ENCODE peak calls at places on chromosomes 6 and 20, in five cellular contexts. O, G, K, S and W are unnamed samples.

GRCh38 chr6:136959471-136959891 is 37.4 kb downstream of the SLC35D3 start:
- DNase-seq in G (no peak), K (no peak), O (no peak), S (no peak), W (peak; percentile 56)

GRCh38 chr6:157908369-157909281 is 73.0 kb upstream of the SYNJ2 start:
- DNase-seq in K (no peak), G (no peak), O (no peak), S (no peak), W (no peak)

GRCh38 chr6:152463183-152463582 is 174.0 kb downstream of the SYNE1 start:
- DNase-seq in G (no peak), S (no peak), O (no peak), K (no peak), W (no peak)

GRCh38 chr6:4313044-4313686 is 177.8 kb upstream of the ECI2 start:
- DNase-seq in K (no peak), S (peak; percentile 95), G (no peak), O (no peak), W (no peak)

GRCh38 chr6:3291987-3292386 is 33.2 kb downstream of the PSMG4 start:
- DNase-seq in S (no peak), K (no peak), G (no peak), O (no peak), W (no peak)

GRCh38 chr20:57388953-57389694 is 2.1 kb upstream of the RBM38 start:
- DNase-seq in O (peak; percentile 64), K (peak; percentile 76), S (peak; percentile 58), G (peak; percentile 88), W (peak; percentile 97)

GRCh38 chr20:46739441-46740213 is 30.2 kb downstream of the SLC2A10 start:
- DNase-seq in K (no peak), S (peak; percentile 70), O (no peak), G (no peak), W (no peak)

GRCh38 chr6:129364767-129365166 is 345.2 kb downstream of the ARHGAP18 start:
- DNase-seq in S (no peak), O (no peak), G (no peak), K (no peak), W (no peak)

GRCh38 chr6:167306401-167306998 is 15.4 kb downstream of the UNC93A start:
- DNase-seq in S (no peak), O (no peak), K (no peak), G (no peak), W (no peak)

GRCh38 chr20:18048191-18048590 is 9.5 kb downstream of the OVOL2 start:
- DNase-seq in S (no peak), G (no peak), K (no peak), O (no peak), W (no peak)

GRCh38 chr6:157187182-157188093 is 135.9 kb downstream of the TMEM242 start:
- DNase-seq in K (no peak), S (no peak), O (no peak), G (no peak), W (no peak)

GRCh38 chr20:17944854-17945474 is 23.6 kb downstream of the SNX5 start:
- DNase-seq in S (no peak), K (no peak), O (no peak), G (no peak), W (no peak)

GRCh38 chr6:98845201-98846020 is 11.0 kb downstream of the POU3F2 start:
- DNase-seq in G (peak; percentile 79), K (peak; percentile 66), S (peak; percentile 58), O (peak; percentile 91), W (peak; percentile 83)

GRCh38 chr6:116012471-116012949 is 48.2 kb downstream of the FRK start:
- DNase-seq in S (no peak), G (no peak), O (no peak), K (no peak), W (no peak)

GRCh38 chr6:11367638-11368199 is 135.3 kb upstream of the NEDD9 start:
- DNase-seq in K (no peak), S (no peak), O (no peak), G (no peak), W (no peak)

GRCh38 chr6:28224131-28225055 is 682 bp upstream of the ZSCAN9 start:
- DNase-seq in S (no peak), O (no peak), K (no peak), G (no peak), W (no peak)

GRCh38 chr6:122207794-122208193 is 191.7 kb upstream of the HSF2 start:
- DNase-seq in O (no peak), G (no peak), S (no peak), K (no peak), W (no peak)

GRCh38 chr6:146578054-146578453 is 20.7 kb upstream of the ADGB start:
- DNase-seq in S (peak; percentile 85), G (no peak), O (no peak), K (no peak), W (no peak)

GRCh38 chr6:87724994-87725811 is 23.2 kb upstream of the AKIRIN2 start:
- DNase-seq in G (no peak), O (no peak), S (no peak), K (no peak), W (no peak)

GRCh38 chr6:21886601-21887091 is 293.1 kb downstream of the SOX4 start:
- DNase-seq in S (no peak), K (no peak), G (no peak), O (no peak), W (no peak)

GRCh38 chr20:40690836-40691565 is 2.0 kb upstream of the MAFB start:
- DNase-seq in K (no peak), S (no peak), G (no peak), O (no peak), W (no peak)

GRCh38 chr20:63124092-63124781 is 91.7 kb downstream of the YTHDF1 start:
- DNase-seq in O (peak; percentile 29), S (no peak), G (peak; percentile 22), K (no peak), W (peak; percentile 54)

GRCh38 chr6:82410151-82410621 is 46.6 kb downstream of the TPBG start:
- DNase-seq in S (no peak), K (no peak), G (no peak), O (no peak), W (no peak)

GRCh38 chr6:143950874-143951273 is 57.2 kb downstream of the PLAGL1 start:
- DNase-seq in O (no peak), G (no peak), S (no peak), K (no peak), W (no peak)

GRCh38 chr6:113649276-113649675 is 207.9 kb upstream of the MARCKS start:
- DNase-seq in S (peak; percentile 93), K (no peak), O (no peak), G (no peak), W (peak; percentile 53)

GRCh38 chr20:38833857-38834164 is 28.3 kb downstream of the PPP1R16B start:
- DNase-seq in K (no peak), G (no peak), O (no peak), S (no peak), W (no peak)

GRCh38 chr20:10427060-10427692 is 6.8 kb downstream of the MKKS start:
- DNase-seq in O (peak; percentile 65), G (peak; percentile 64), S (peak; percentile 47), K (peak; percentile 30), W (no peak)

GRCh38 chr20:46872315-46873211 is 22.1 kb upstream of the EYA2 start:
- DNase-seq in O (no peak), G (no peak), K (no peak), S (no peak), W (no peak)

GRCh38 chr6:15495375-15495901 is 167.4 kb downstream of the DTNBP1 start:
- DNase-seq in K (no peak), G (peak; percentile 92), S (no peak), O (no peak), W (no peak)

GRCh38 chr6:37840143-37840939 is 20.8 kb downstream of the ZFAND3 start:
- DNase-seq in O (no peak), K (no peak), S (no peak), G (no peak), W (no peak)
- H3K27ac ChIP-seq in O (no peak overlapping the region), K (no peak overlapping the region), S (no peak overlapping the region), G (no peak overlapping the region), W (peak overlapping the region; percentile 17)

DNA sequence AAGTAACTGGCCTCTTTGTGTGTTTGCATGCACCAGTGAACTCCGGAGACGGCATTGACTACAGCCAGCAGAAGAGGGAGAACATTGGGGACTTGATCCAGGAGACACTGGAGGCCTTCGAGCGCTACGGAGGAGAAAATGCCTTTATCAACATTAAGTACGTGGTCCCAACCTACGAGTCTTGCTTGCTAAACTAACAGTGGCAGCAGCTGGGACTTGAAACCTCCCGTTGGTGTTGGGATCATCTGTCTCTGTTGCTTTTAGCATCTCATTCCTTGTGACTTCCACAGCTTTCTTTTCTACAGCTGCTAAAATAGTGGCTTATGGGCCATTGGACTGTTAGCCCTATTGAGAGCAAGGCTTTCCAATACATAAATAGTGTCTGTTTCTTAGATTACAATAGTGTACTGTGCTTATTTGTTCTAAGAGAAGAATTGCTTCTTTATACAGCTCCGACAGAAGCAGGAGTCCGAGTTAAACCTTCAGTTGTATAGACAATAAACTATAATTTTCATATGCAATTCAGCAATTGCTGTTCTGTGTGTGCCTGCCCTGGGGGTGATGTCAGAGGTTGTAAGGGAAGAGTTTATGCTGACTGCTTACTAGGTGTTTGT is 99.6 kb upstream of the QKI start:
- DNase-seq in O (no peak), G (no peak), K (no peak), S (no peak), W (no peak)
- H3K27ac ChIP-seq in O (peak overlapping the region; percentile 97), G (no peak overlapping the region), K (no peak overlapping the region), S (no peak overlapping the region), W (no peak overlapping the region)

GRCh38 chr6:36912583-36912982 is 26.8 kb downstream of the C6orf89 start:
- DNase-seq in G (no peak), K (no peak), O (no peak), S (peak; percentile 98), W (no peak)
- H3K27ac ChIP-seq in G (no peak overlapping the region), K (peak overlapping the region; percentile 2), O (peak overlapping the region; percentile 50), S (no peak overlapping the region), W (no peak overlapping the region)

GRCh38 chr6:134316733-134317431 is 1.0 kb downstream of the SGK1 start:
- DNase-seq in K (no peak), G (no peak), S (no peak), O (no peak), W (no peak)

GRCh38 chr6:134317471-134318131 is at the start of gene SGK1:
- DNase-seq in K (peak; percentile 32), O (peak; percentile 70), G (no peak), S (peak; percentile 78), W (peak; percentile 66)

GRCh38 chr6:134315974-134316391 is 1.9 kb downstream of the SGK1 start:
- DNase-seq in G (no peak), O (no peak), S (no peak), K (no peak), W (no peak)

GRCh38 chr6:134315189-134315588 is 2.7 kb downstream of the SGK1 start:
- DNase-seq in G (no peak), K (no peak), S (no peak), O (no peak), W (no peak)

DNA sequence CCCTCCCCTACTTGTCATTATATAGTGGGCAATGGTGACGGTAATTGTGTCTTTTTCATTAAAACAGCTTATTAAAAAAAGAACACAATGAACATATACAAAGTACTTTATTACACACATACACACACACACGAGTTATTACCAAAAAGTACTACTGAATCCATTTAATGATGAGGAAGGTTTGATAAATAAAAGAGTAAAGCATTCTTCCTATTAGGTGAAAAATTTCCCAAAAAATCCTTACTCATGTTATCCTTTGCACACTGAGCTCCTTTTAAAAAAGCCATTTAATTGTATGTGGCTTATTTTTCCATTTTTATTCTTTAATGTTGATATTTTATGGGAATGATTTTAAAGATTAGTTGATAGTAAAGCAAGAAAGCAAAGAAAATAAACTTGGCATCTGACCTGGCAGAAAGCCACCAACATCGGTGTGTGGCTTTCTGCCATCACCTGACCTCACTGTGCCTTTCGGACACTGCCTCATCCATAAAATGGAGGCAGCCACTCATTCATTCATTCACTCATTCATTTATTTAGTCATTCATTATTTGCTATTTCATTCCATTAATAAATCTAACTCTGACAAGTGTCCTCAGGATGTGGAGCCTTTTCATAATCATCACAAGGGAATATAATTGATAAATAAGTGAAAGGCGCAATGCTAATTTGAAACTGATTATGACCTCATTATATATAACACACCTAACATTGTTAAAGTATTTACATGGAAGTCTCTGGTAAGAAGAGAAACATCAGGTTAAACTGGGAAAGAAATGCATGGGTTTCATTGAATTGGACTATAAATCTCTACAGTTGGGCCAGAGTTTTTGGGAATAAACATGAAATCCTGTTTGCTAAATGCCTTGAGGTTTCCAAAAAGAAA is 727 bp upstream of the SGK1 start:
- DNase-seq in K (no peak), G (no peak), S (no peak), O (no peak), W (no peak)
- H3K27ac ChIP-seq in K (no peak overlapping the region), G (no peak overlapping the region), S (no peak overlapping the region), O (peak overlapping the region; percentile 98), W (peak overlapping the region; percentile 1)